ENCODE peak calls at places on chromosome 2, in seven cellular contexts. W, X, Z, E, G, D and P are unnamed samples.

GRCh38 chr2:148209598-148209997 is 188.7 kb downstream of the MBD5 start:
- DNase-seq in G (peak; percentile 15), E (no peak), D (no peak), W (peak; percentile 21), X (no peak), Z (peak; percentile 45), P (peak; percentile 2)

GRCh38 chr2:105176429-105176828 is 65.1 kb upstream of the GPR45 start:
- DNase-seq in D (no peak), X (no peak), G (no peak), W (peak; percentile 60), Z (no peak), E (no peak), P (no peak)

GRCh38 chr2:237438082-237438925 is 24.3 kb upstream of the COL6A3 start:
- DNase-seq in G (no peak), X (no peak), E (no peak), W (peak; percentile 40), Z (no peak), D (no peak), P (no peak)

GRCh38 chr2:229300814-229301213 is 29.7 kb upstream of the PID1 start:
- DNase-seq in D (no peak), G (no peak), E (no peak), X (no peak), W (no peak), Z (no peak), P (peak; percentile 22)

GRCh38 chr2:222859786-222860726 is 780 bp upstream of the ACSL3 start:
- DNase-seq in Z (peak; percentile 39), D (peak; percentile 51), G (no peak), E (peak; percentile 54), W (peak; percentile 97), X (no peak), P (peak; percentile 93)

GRCh38 chr2:125516496-125517109 is 1139.4 kb upstream of the GYPC start:
- DNase-seq in G (no peak), W (peak; percentile 38), E (no peak), Z (peak; percentile 18), D (no peak), X (no peak), P (peak; percentile 5)

GRCh38 chr2:30219886-30220478 is 11.4 kb upstream of the LBH start:
- DNase-seq in D (peak; percentile 3), X (no peak), Z (no peak), W (no peak), G (no peak), E (no peak), P (no peak)

GRCh38 chr2:233668605-233669260 is 3.0 kb upstream of the UGT1A9 start:
- DNase-seq in D (no peak), G (no peak), W (no peak), X (peak; percentile 35), E (no peak), Z (no peak), P (no peak)

GRCh38 chr2:70767699-70768584 is at the start of gene ADD2:
- DNase-seq in E (peak; percentile 10), W (peak; percentile 22), D (no peak), X (no peak), Z (peak; percentile 68), G (no peak), P (peak; percentile 21)

GRCh38 chr2:70454936-70455544 is 98.6 kb downstream of the TGFA start:
- DNase-seq in Z (no peak), W (no peak), X (no peak), G (no peak), D (no peak), E (no peak), P (no peak)

GRCh38 chr2:238104071-238104511 is 4.0 kb downstream of the ESPNL start:
- DNase-seq in D (no peak), W (no peak), E (no peak), G (no peak), Z (no peak), X (no peak), P (no peak)

GRCh38 chr2:224413381-224413780 is 11.5 kb upstream of the FAM124B start:
- DNase-seq in D (no peak), W (no peak), X (no peak), G (no peak), E (no peak), Z (no peak), P (no peak)

GRCh38 chr2:60461421-60462108 is 91.9 kb downstream of the BCL11A start:
- DNase-seq in D (no peak), Z (no peak), G (no peak), X (no peak), W (no peak), E (no peak), P (no peak)

GRCh38 chr2:28038722-28039121 is 148.2 kb downstream of the BABAM2 start:
- DNase-seq in Z (no peak), X (no peak), G (no peak), D (no peak), W (no peak), E (no peak), P (no peak)

GRCh38 chr2:158460632-158461297 is 4.0 kb downstream of the PKP4 start:
- DNase-seq in W (peak; percentile 20), D (no peak), X (no peak), G (no peak), Z (peak; percentile 41), E (peak; percentile 13), P (peak; percentile 36)

GRCh38 chr2:172198908-172199307 is 96.2 kb upstream of the DLX2 start:
- DNase-seq in E (no peak), D (no peak), W (no peak), Z (no peak), G (no peak), X (no peak), P (no peak)

GRCh38 chr2:172198361-172198760 is 95.7 kb upstream of the DLX2 start:
- DNase-seq in G (no peak), W (no peak), X (no peak), Z (no peak), E (no peak), D (no peak), P (no peak)

GRCh38 chr2:172204309-172204708 is 101.6 kb upstream of the DLX2 start:
- DNase-seq in X (no peak), Z (no peak), E (no peak), G (no peak), D (no peak), W (no peak), P (peak; percentile 5)

GRCh38 chr2:172196768-172197322 is 94.1 kb upstream of the DLX2 start:
- DNase-seq in G (no peak), Z (no peak), D (no peak), E (peak; percentile 79), X (no peak), W (peak; percentile 69), P (peak; percentile 57)

DNA sequence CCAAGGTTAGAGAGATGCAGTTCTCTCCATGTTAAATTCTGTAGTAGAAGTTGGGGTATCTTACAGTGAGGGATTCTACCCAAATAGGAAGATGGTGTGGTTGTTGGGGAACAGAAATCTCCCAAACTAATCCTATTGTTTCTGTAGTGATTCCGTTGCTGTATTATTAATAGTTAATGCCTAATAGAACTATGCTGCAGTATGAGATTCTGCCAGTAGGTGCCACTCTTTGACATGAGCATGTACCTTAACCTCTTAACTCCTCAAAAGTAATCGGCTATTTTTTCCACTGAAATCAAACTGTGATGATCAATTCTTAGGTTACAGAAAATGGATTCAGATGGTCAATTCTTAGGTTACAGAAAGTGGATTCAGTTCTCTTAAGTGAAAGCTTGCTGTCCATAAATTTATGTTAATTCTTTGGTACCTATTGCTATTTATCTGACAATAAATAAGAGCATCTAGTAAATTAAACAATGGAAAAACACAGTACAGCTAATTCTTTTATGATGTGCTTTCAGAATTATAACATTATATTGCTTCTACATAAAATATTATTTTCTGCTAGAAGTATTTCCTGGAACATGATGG is 97.9 kb upstream of the DLX2 start:
- DNase-seq in G (peak; percentile 49), E (peak; percentile 48), X (no peak), Z (peak; percentile 49), D (no peak), W (peak; percentile 74), P (peak; percentile 80)
- H3K4me3 ChIP-seq in G (no peak overlapping the region), E (no peak overlapping the region), X (no peak overlapping the region), Z (no peak overlapping the region), D (no peak overlapping the region), W (no peak overlapping the region), P (no peak overlapping the region)

GRCh38 chr2:46876741-46877384 is 38.7 kb downstream of the MCFD2 start:
- DNase-seq in X (no peak), E (peak; percentile 88), G (peak; percentile 83), Z (peak; percentile 69), D (no peak), W (peak; percentile 92), P (peak; percentile 89)
- TF ChIP-seq CTCF in X (peak; percentile 35), E (peak; percentile 58), G (peak; percentile 97), Z (peak; percentile 63), D (no peak), W (peak; percentile 89), P (peak; percentile 51)

DNA sequence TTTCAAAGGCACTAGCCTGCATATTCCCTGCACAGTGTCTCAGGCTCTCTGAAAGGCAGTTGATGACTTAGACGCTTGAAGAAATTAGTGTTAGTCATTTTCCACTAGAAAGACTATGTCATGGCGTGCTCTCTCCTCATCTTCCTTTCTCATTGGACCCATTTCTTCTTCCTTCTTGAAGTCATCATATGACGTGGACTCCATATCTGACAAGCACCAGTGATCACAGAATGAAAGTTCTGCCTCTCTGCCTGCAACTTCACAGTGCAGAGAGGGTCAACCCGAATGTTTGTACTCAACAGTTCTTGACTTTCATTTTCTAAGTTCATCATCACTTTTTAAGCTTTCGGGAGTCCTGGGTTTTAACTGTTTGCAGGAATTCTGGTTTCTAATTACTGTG is 63.7 kb upstream of the CYRIA start:
- DNase-seq in D (no peak), W (no peak), E (no peak), G (no peak), Z (no peak), X (no peak), P (no peak)
- H3K4me3 ChIP-seq in D (no peak overlapping the region), W (no peak overlapping the region), E (no peak overlapping the region), G (no peak overlapping the region), Z (no peak overlapping the region), X (no peak overlapping the region), P (no peak overlapping the region)

GRCh38 chr2:200308421-200309295 is 2.2 kb downstream of the SPATS2L start:
- DNase-seq in X (no peak), Z (no peak), D (no peak), W (peak; percentile 49), G (no peak), E (peak; percentile 65), P (no peak)
- TF ChIP-seq CTCF in X (peak; percentile 5), Z (peak; percentile 16), D (no peak), W (peak; percentile 49), G (peak; percentile 29), E (no peak), P (no peak)

GRCh38 chr2:241772063-241772499 is 4.5 kb upstream of the GAL3ST2 start:
- DNase-seq in E (no peak), G (no peak), Z (no peak), D (no peak), W (no peak), X (no peak), P (no peak)
- H3K4me3 ChIP-seq in E (no peak overlapping the region), G (no peak overlapping the region), Z (no peak overlapping the region), D (no peak overlapping the region), W (no peak overlapping the region), X (no peak overlapping the region), P (no peak overlapping the region)